ENCODE peak calls at places on chromosomes 4 and X, in ten cellular contexts. One of them, this sample, is unnamed.

GRCh38 chr4:10157478-10158354 is 41.1 kb upstream of the WDR1 start:
- DNase-seq in Right ventricle myocardium superior: peak
- DNase-seq in aorta: no peak
- DNase-seq in stimulated activated CD4-positive, alpha-beta T cell treated with anti-CD3 and anti-CD28 coated beads, Interleukin-1b, Interleukin-23, amount 100 ng/mL, for 48 hours: peak
- DNase-seq in choroid plexus epithelial cell: peak
- DNase-seq in posterior vena cava: no peak
- DNase-seq in tibial nerve: peak
- DNase-seq in NCI-H187: peak
- DNase-seq in WTC11: peak
- DNase-seq in RWPE1: peak
- DNase-seq in this sample: no peak

GRCh38 chr4:139651282-139652194 is 14.1 kb upstream of the MGST2 start:
- DNase-seq in aorta: peak
- DNase-seq in stimulated activated CD4-positive, alpha-beta T cell treated with anti-CD3 and anti-CD28 coated beads, Interleukin-1b, Interleukin-23, amount 100 ng/mL, for 48 hours: peak
- DNase-seq in NCI-H187: peak
- DNase-seq in Right ventricle myocardium superior: peak
- DNase-seq in posterior vena cava: peak
- DNase-seq in choroid plexus epithelial cell: peak
- DNase-seq in WTC11: peak
- DNase-seq in RWPE1: peak
- DNase-seq in tibial nerve: peak
- DNase-seq in this sample: peak

GRCh38 chrX:123169247-123169901 is 14.7 kb upstream of the GRIA3 start:
- DNase-seq in Right ventricle myocardium superior: no peak
- DNase-seq in posterior vena cava: no peak
- DNase-seq in stimulated activated CD4-positive, alpha-beta T cell treated with anti-CD3 and anti-CD28 coated beads, Interleukin-1b, Interleukin-23, amount 100 ng/mL, for 48 hours: no peak
- DNase-seq in aorta: no peak
- DNase-seq in RWPE1: no peak
- DNase-seq in WTC11: no peak
- DNase-seq in NCI-H187: no peak
- DNase-seq in choroid plexus epithelial cell: no peak
- DNase-seq in tibial nerve: no peak
- DNase-seq in this sample: no peak

GRCh38 chrX:136933617-136934145 is 53.2 kb upstream of the RBMX start:
- DNase-seq in choroid plexus epithelial cell: no peak
- DNase-seq in aorta: no peak
- DNase-seq in posterior vena cava: no peak
- DNase-seq in tibial nerve: no peak
- DNase-seq in Right ventricle myocardium superior: no peak
- DNase-seq in NCI-H187: no peak
- DNase-seq in RWPE1: no peak
- DNase-seq in WTC11: no peak
- DNase-seq in stimulated activated CD4-positive, alpha-beta T cell treated with anti-CD3 and anti-CD28 coated beads, Interleukin-1b, Interleukin-23, amount 100 ng/mL, for 48 hours: no peak
- DNase-seq in this sample: no peak

GRCh38 chrX:3230496-3230895 is 116.0 kb downstream of the MXRA5 start:
- DNase-seq in aorta: no peak
- DNase-seq in posterior vena cava: no peak
- DNase-seq in WTC11: no peak
- DNase-seq in RWPE1: no peak
- DNase-seq in tibial nerve: no peak
- DNase-seq in choroid plexus epithelial cell: no peak
- DNase-seq in NCI-H187: no peak
- DNase-seq in stimulated activated CD4-positive, alpha-beta T cell treated with anti-CD3 and anti-CD28 coated beads, Interleukin-1b, Interleukin-23, amount 100 ng/mL, for 48 hours: no peak
- DNase-seq in Right ventricle myocardium superior: no peak
- DNase-seq in this sample: no peak

GRCh38 chrX:57752866-57753265 is 72.8 kb upstream of the NLRP2B start:
- DNase-seq in RWPE1: no peak
- DNase-seq in WTC11: peak
- DNase-seq in posterior vena cava: no peak
- DNase-seq in NCI-H187: no peak
- DNase-seq in tibial nerve: no peak
- DNase-seq in Right ventricle myocardium superior: no peak
- DNase-seq in stimulated activated CD4-positive, alpha-beta T cell treated with anti-CD3 and anti-CD28 coated beads, Interleukin-1b, Interleukin-23, amount 100 ng/mL, for 48 hours: no peak
- DNase-seq in choroid plexus epithelial cell: no peak
- DNase-seq in aorta: no peak
- DNase-seq in this sample: no peak

GRCh38 chrX:13658602-13659001 is 5.7 kb downstream of the TCEANC start:
- DNase-seq in stimulated activated CD4-positive, alpha-beta T cell treated with anti-CD3 and anti-CD28 coated beads, Interleukin-1b, Interleukin-23, amount 100 ng/mL, for 48 hours: no peak
- DNase-seq in choroid plexus epithelial cell: peak
- DNase-seq in RWPE1: peak
- DNase-seq in NCI-H187: no peak
- DNase-seq in aorta: no peak
- DNase-seq in WTC11: no peak
- DNase-seq in Right ventricle myocardium superior: no peak
- DNase-seq in posterior vena cava: no peak
- DNase-seq in tibial nerve: no peak
- DNase-seq in this sample: no peak

GRCh38 chrX:69177511-69178162 is 12.4 kb upstream of the PJA1 start:
- DNase-seq in NCI-H187: no peak
- DNase-seq in RWPE1: no peak
- DNase-seq in tibial nerve: no peak
- DNase-seq in choroid plexus epithelial cell: no peak
- DNase-seq in Right ventricle myocardium superior: no peak
- DNase-seq in posterior vena cava: no peak
- DNase-seq in WTC11: no peak
- DNase-seq in aorta: no peak
- DNase-seq in stimulated activated CD4-positive, alpha-beta T cell treated with anti-CD3 and anti-CD28 coated beads, Interleukin-1b, Interleukin-23, amount 100 ng/mL, for 48 hours: no peak
- DNase-seq in this sample: no peak

GRCh38 chrX:97199501-97199900 is 315.8 kb downstream of the RPA4 start:
- DNase-seq in aorta: no peak
- DNase-seq in RWPE1: no peak
- DNase-seq in Right ventricle myocardium superior: no peak
- DNase-seq in stimulated activated CD4-positive, alpha-beta T cell treated with anti-CD3 and anti-CD28 coated beads, Interleukin-1b, Interleukin-23, amount 100 ng/mL, for 48 hours: no peak
- DNase-seq in WTC11: no peak
- DNase-seq in choroid plexus epithelial cell: peak
- DNase-seq in tibial nerve: no peak
- DNase-seq in NCI-H187: no peak
- DNase-seq in posterior vena cava: no peak
- DNase-seq in this sample: no peak

GRCh38 chr4:43048570-43048969 is 156.1 kb downstream of the GRXCR1 start:
- DNase-seq in tibial nerve: no peak
- DNase-seq in RWPE1: no peak
- DNase-seq in stimulated activated CD4-positive, alpha-beta T cell treated with anti-CD3 and anti-CD28 coated beads, Interleukin-1b, Interleukin-23, amount 100 ng/mL, for 48 hours: no peak
- DNase-seq in Right ventricle myocardium superior: no peak
- DNase-seq in choroid plexus epithelial cell: no peak
- DNase-seq in WTC11: no peak
- DNase-seq in posterior vena cava: no peak
- DNase-seq in aorta: no peak
- DNase-seq in NCI-H187: no peak
- DNase-seq in this sample: no peak

GRCh38 chrX:9948406-9948805 is 18.8 kb upstream of the CLDN34 start:
- DNase-seq in tibial nerve: no peak
- DNase-seq in WTC11: no peak
- DNase-seq in Right ventricle myocardium superior: no peak
- DNase-seq in aorta: no peak
- DNase-seq in RWPE1: no peak
- DNase-seq in stimulated activated CD4-positive, alpha-beta T cell treated with anti-CD3 and anti-CD28 coated beads, Interleukin-1b, Interleukin-23, amount 100 ng/mL, for 48 hours: no peak
- DNase-seq in NCI-H187: no peak
- DNase-seq in posterior vena cava: no peak
- DNase-seq in choroid plexus epithelial cell: no peak
- DNase-seq in this sample: no peak